ENCODE peak calls at places on chromosomes 2 and 18, in five cellular contexts. L, U, C, P and T are unnamed samples.
A peak's percentile ranks its signal among the peaks of the same experiment; 100 is the strongest.

GRCh38 chr2:239737144-239737463 is 288.0 kb downstream of the NDUFA10 start:
- DNase-seq in U (no peak), L (no peak), C (no peak), P (no peak), T (no peak)

GRCh38 chr2:100981011-100981410 is 21.1 kb upstream of the RPL31 start:
- DNase-seq in L (no peak), P (no peak), C (no peak), U (no peak), T (no peak)

GRCh38 chr2:187055463-187055862 is 206.5 kb upstream of the ZSWIM2 start:
- DNase-seq in L (peak; percentile 11), U (peak; percentile 15), P (no peak), C (no peak), T (no peak)

GRCh38 chr2:191039616-191040015 is 25.6 kb upstream of the STAT1 start:
- DNase-seq in U (no peak), C (no peak), P (no peak), L (no peak), T (no peak)

GRCh38 chr2:19120941-19121750 is 237.3 kb downstream of the OSR1 start:
- DNase-seq in P (no peak), C (no peak), U (peak; percentile 26), L (no peak), T (peak; percentile 63)

GRCh38 chr2:120525056-120526046 is 179.4 kb downstream of the INHBB start:
- DNase-seq in P (no peak), C (no peak), U (peak; percentile 92), L (no peak), T (no peak)

GRCh38 chr2:149924028-149924427 is 336.5 kb upstream of the MMADHC start:
- DNase-seq in P (no peak), C (no peak), L (no peak), U (no peak), T (no peak)

GRCh38 chr2:150190546-150190945 is 296.9 kb downstream of the RND3 start:
- DNase-seq in C (no peak), U (no peak), P (no peak), L (no peak), T (no peak)

GRCh38 chr18:58476521-58477210 is 152.2 kb downstream of the ALPK2 start:
- DNase-seq in P (no peak), C (no peak), L (no peak), U (no peak), T (no peak)

GRCh38 chr2:69545477-69545932 is 98.0 kb downstream of the AAK1 start:
- DNase-seq in P (peak; percentile 59), C (no peak), L (no peak), U (no peak), T (no peak)

GRCh38 chr2:86622878-86623548 is 652 bp downstream of the RNF103 start:
- DNase-seq in U (no peak), P (no peak), C (no peak), L (peak; percentile 63), T (no peak)

GRCh38 chr18:78123926-78124797 is 855.5 kb upstream of the SALL3 start:
- DNase-seq in P (no peak), U (no peak), C (no peak), L (no peak), T (no peak)

GRCh38 chr2:121021685-121022084 is 263.3 kb downstream of the TFCP2L1 start:
- DNase-seq in L (no peak), C (no peak), U (no peak), P (no peak), T (no peak)

GRCh38 chr2:8674420-8675009 is 7.3 kb upstream of the ID2 start:
- DNase-seq in U (no peak), L (no peak), P (no peak), C (no peak), T (no peak)

GRCh38 chr18:46343940-46344372 is 239.8 kb downstream of the HAUS1 start:
- DNase-seq in C (no peak), L (peak; percentile 10), P (peak; percentile 40), U (no peak), T (no peak)

GRCh38 chr2:96772903-96773675 is 12.4 kb downstream of the CNNM4 start:
- DNase-seq in U (no peak), L (no peak), C (no peak), P (peak; percentile 73), T (no peak)

GRCh38 chr2:210086292-210086691 is 83.9 kb downstream of the RPE start:
- DNase-seq in U (no peak), C (no peak), P (no peak), L (no peak), T (no peak)

GRCh38 chr2:236261452-236261851 is 2.8 kb downstream of the ASB18 start:
- DNase-seq in P (no peak), L (no peak), C (no peak), U (no peak), T (no peak)

GRCh38 chr18:48714873-48715272 is 176.0 kb downstream of the CTIF start:
- DNase-seq in L (no peak), U (no peak), P (no peak), C (no peak), T (no peak)
- TF ChIP-seq JUND in L (no peak), U (no peak), P (no peak), C (no peak), T (no peak)

GRCh38 chr2:105796131-105796638 is 51.5 kb downstream of the NCK2 start:
- DNase-seq in L (no peak), U (no peak), P (no peak), C (no peak), T (no peak)

GRCh38 chr2:105797298-105797819 is 52.6 kb downstream of the NCK2 start:
- DNase-seq in L (no peak), U (peak; percentile 35), P (peak; percentile 65), C (no peak), T (no peak)

GRCh38 chr2:105794926-105795574 is 50.3 kb downstream of the NCK2 start:
- DNase-seq in P (no peak), C (no peak), U (no peak), L (no peak), T (no peak)

GRCh38 chr2:105796791-105797190 is 52.1 kb downstream of the NCK2 start:
- DNase-seq in U (no peak), L (no peak), C (no peak), P (no peak), T (no peak)

GRCh38 chr2:105795575-105795934 is 50.8 kb downstream of the NCK2 start:
- DNase-seq in C (no peak), P (no peak), L (no peak), U (no peak), T (no peak)
- TF ChIP-seq SP1 in C (no peak), P (no peak), L (no peak), U (no peak), T (no peak)

GRCh38 chr2:202639233-202639632 is 4.5 kb downstream of the FAM117B start:
- DNase-seq in L (no peak), P (no peak), C (no peak), U (no peak), T (no peak)
- TF ChIP-seq JUND in L (no peak), P (no peak), C (no peak), U (no peak), T (no peak)

GRCh38 chr2:133138693-133139092 is 429.6 kb downstream of the NCKAP5 start:
- DNase-seq in U (no peak), C (no peak), P (no peak), L (no peak), T (no peak)

GRCh38 chr2:133143649-133144048 is 424.6 kb downstream of the NCKAP5 start:
- DNase-seq in U (no peak), P (no peak), L (no peak), C (no peak), T (no peak)

GRCh38 chr2:133142087-133142486 is 426.2 kb downstream of the NCKAP5 start:
- DNase-seq in C (no peak), P (no peak), U (no peak), L (no peak), T (no peak)

GRCh38 chr2:133140620-133141019 is 427.6 kb downstream of the NCKAP5 start:
- DNase-seq in C (no peak), P (no peak), U (no peak), L (no peak), T (no peak)

GRCh38 chr2:133139847-133140533 is 428.3 kb downstream of the NCKAP5 start:
- DNase-seq in C (no peak), L (no peak), U (no peak), P (no peak), T (no peak)
- TF ChIP-seq SP1 in C (no peak), L (no peak), U (no peak), P (no peak), T (no peak)

GRCh38 chr2:182181381-182181780 is 195.7 kb downstream of the PPP1R1C start:
- DNase-seq in L (no peak), C (no peak), U (no peak), P (no peak), T (no peak)
- TF ChIP-seq JUND in L (no peak), C (no peak), U (no peak), P (no peak), T (no peak)

GRCh38 chr2:46079996-46080560 is 217.1 kb upstream of the EPAS1 start:
- DNase-seq in P (peak; percentile 66), C (no peak), U (no peak), L (no peak), T (no peak)
- TF ChIP-seq SP1 in P (no peak), C (no peak), U (no peak), L (no peak), T (no peak)

GRCh38 chr2:201758229-201758628 is 22.5 kb downstream of the ALS2 start:
- DNase-seq in C (no peak), L (no peak), U (peak; percentile 70), P (no peak), T (no peak)

GRCh38 chr2:201759567-201759966 is 21.2 kb downstream of the ALS2 start:
- DNase-seq in P (no peak), C (no peak), L (no peak), U (no peak), T (no peak)

GRCh38 chr2:201758873-201759272 is 21.9 kb downstream of the ALS2 start:
- DNase-seq in L (no peak), C (no peak), U (peak; percentile 21), P (no peak), T (no peak)

GRCh38 chr2:201751566-201751965 is 29.2 kb downstream of the ALS2 start:
- DNase-seq in L (no peak), C (no peak), U (no peak), P (no peak), T (no peak)

DNA sequence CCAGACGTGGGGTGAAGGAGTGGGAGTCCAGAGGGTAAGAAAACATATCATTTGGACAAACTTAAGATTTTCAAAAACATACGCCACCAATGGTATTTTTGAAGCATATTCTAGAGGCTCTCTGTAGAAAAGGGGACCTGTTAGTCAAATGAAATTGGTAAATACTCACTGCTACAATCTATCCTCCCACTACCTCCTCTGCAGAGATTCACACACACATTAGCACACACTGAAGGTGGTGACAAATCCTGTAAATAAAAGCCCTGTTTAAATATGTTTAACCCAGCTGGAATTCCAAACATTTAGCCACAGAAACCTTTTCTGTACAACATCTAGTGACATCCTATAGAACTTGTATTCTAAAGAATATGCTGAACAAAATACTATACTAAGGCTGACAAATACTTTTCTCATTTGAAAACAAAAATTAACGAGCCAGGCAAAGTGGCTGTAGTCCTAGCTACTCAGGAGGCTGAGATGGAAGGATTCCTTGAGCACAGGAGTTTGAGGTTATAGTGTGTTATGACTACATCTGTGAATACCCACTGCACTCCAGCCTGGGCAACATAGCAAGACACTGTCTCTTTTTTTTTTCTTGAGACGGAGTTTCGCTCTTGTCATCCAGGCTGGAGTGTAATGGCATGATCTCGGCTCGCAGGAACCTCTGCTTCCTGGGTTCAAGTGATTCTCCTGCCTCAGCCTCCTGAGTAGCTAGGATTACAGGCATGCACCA is 25.9 kb downstream of the ALS2 start:
- DNase-seq in P (no peak), L (no peak), C (no peak), U (peak; percentile 79), T (no peak)
- TF ChIP-seq JUND in P (no peak), L (no peak), C (no peak), U (no peak), T (no peak)

GRCh38 chr2:218024336-218024735 is 21.5 kb upstream of the TNS1 start:
- DNase-seq in P (no peak), U (no peak), L (no peak), C (no peak), T (no peak)
- TF ChIP-seq SP1 in P (no peak), U (no peak), L (no peak), C (no peak), T (no peak)